ENCODE peak calls at places on chromosomes 3 and 15, in nine cellular contexts. One of them, this sample, is unnamed.

GRCh38 chr3:14921811-14922705 is 25.3 kb upstream of the NR2C2 start:
- DNase-seq in upper lobe of left lung: no peak
- DNase-seq in transverse colon: no peak
- DNase-seq in stomach: peak; percentile 18
- DNase-seq in sigmoid colon: no peak
- DNase-seq in SK-N-SH: no peak
- DNase-seq in suprapubic skin: peak; percentile 63
- DNase-seq in K562: no peak
- DNase-seq in H1: no peak
- DNase-seq in this sample: no peak

GRCh38 chr3:74537164-74537563 is 77.3 kb downstream of the CNTN3 start:
- DNase-seq in suprapubic skin: peak; percentile 55
- DNase-seq in K562: no peak
- DNase-seq in sigmoid colon: no peak
- DNase-seq in H1: no peak
- DNase-seq in transverse colon: no peak
- DNase-seq in upper lobe of left lung: no peak
- DNase-seq in stomach: no peak
- DNase-seq in SK-N-SH: no peak
- DNase-seq in this sample: no peak

GRCh38 chr3:155416500-155417118 is 123.1 kb upstream of the STRIT1 start:
- DNase-seq in stomach: no peak
- DNase-seq in upper lobe of left lung: no peak
- DNase-seq in suprapubic skin: no peak
- DNase-seq in transverse colon: no peak
- DNase-seq in K562: no peak
- DNase-seq in sigmoid colon: no peak
- DNase-seq in H1: no peak
- DNase-seq in SK-N-SH: no peak
- DNase-seq in this sample: peak; percentile 55

GRCh38 chr3:122975163-122975923 is 52.2 kb downstream of the SEMA5B start:
- DNase-seq in suprapubic skin: no peak
- DNase-seq in stomach: no peak
- DNase-seq in SK-N-SH: peak; percentile 78
- DNase-seq in H1: no peak
- DNase-seq in K562: no peak
- DNase-seq in transverse colon: peak; percentile 24
- DNase-seq in sigmoid colon: peak; percentile 89
- DNase-seq in upper lobe of left lung: no peak
- DNase-seq in this sample: no peak

GRCh38 chr3:2354702-2355101 is 256.0 kb downstream of the CNTN4 start:
- DNase-seq in transverse colon: no peak
- DNase-seq in H1: no peak
- DNase-seq in suprapubic skin: no peak
- DNase-seq in upper lobe of left lung: no peak
- DNase-seq in sigmoid colon: no peak
- DNase-seq in stomach: no peak
- DNase-seq in SK-N-SH: peak; percentile 60
- DNase-seq in K562: no peak
- DNase-seq in this sample: peak; percentile 60

GRCh38 chr3:100993309-100993708 is at the start of gene ABI3BP:
- DNase-seq in suprapubic skin: peak; percentile 83
- DNase-seq in sigmoid colon: peak; percentile 93
- DNase-seq in transverse colon: peak; percentile 58
- DNase-seq in stomach: peak; percentile 49
- DNase-seq in upper lobe of left lung: peak; percentile 26
- DNase-seq in K562: peak; percentile 5
- DNase-seq in SK-N-SH: peak; percentile 56
- DNase-seq in H1: no peak
- DNase-seq in this sample: no peak

GRCh38 chr3:185656321-185656840 is 70.3 kb downstream of the SENP2 start:
- DNase-seq in upper lobe of left lung: no peak
- DNase-seq in stomach: no peak
- DNase-seq in K562: no peak
- DNase-seq in SK-N-SH: no peak
- DNase-seq in sigmoid colon: peak; percentile 88
- DNase-seq in suprapubic skin: peak; percentile 83
- DNase-seq in H1: no peak
- DNase-seq in transverse colon: peak; percentile 30
- DNase-seq in this sample: peak; percentile 91

GRCh38 chr3:11624161-11624560 is 19.6 kb downstream of the VGLL4 start:
- DNase-seq in transverse colon: no peak
- DNase-seq in stomach: no peak
- DNase-seq in K562: no peak
- DNase-seq in suprapubic skin: no peak
- DNase-seq in SK-N-SH: no peak
- DNase-seq in H1: no peak
- DNase-seq in sigmoid colon: no peak
- DNase-seq in upper lobe of left lung: no peak
- DNase-seq in this sample: no peak

GRCh38 chr3:123286308-123287023 is 84.7 kb downstream of the SEC22A start:
- DNase-seq in H1: peak; percentile 84
- DNase-seq in suprapubic skin: no peak
- DNase-seq in transverse colon: peak; percentile 21
- DNase-seq in stomach: no peak
- DNase-seq in sigmoid colon: peak; percentile 57
- DNase-seq in SK-N-SH: peak; percentile 68
- DNase-seq in upper lobe of left lung: peak; percentile 63
- DNase-seq in K562: peak; percentile 67
- DNase-seq in this sample: peak; percentile 87

GRCh38 chr15:100115711-100116090 is 226.1 kb downstream of the ADAMTS17 start:
- DNase-seq in sigmoid colon: no peak
- DNase-seq in H1: no peak
- DNase-seq in SK-N-SH: no peak
- DNase-seq in transverse colon: no peak
- DNase-seq in stomach: no peak
- DNase-seq in K562: no peak
- DNase-seq in upper lobe of left lung: no peak
- DNase-seq in suprapubic skin: no peak
- DNase-seq in this sample: no peak

GRCh38 chr3:38583688-38584087 is 65.8 kb downstream of the SCN5A start:
- DNase-seq in K562: no peak
- DNase-seq in transverse colon: peak; percentile 1
- DNase-seq in H1: peak; percentile 27
- DNase-seq in suprapubic skin: no peak
- DNase-seq in stomach: peak; percentile 8
- DNase-seq in sigmoid colon: no peak
- DNase-seq in upper lobe of left lung: no peak
- DNase-seq in SK-N-SH: no peak
- DNase-seq in this sample: peak; percentile 53

GRCh38 chr3:161263057-161263456 is 41.9 kb downstream of the NMD3 start:
- DNase-seq in suprapubic skin: no peak
- DNase-seq in sigmoid colon: peak; percentile 40
- DNase-seq in H1: no peak
- DNase-seq in stomach: no peak
- DNase-seq in SK-N-SH: no peak
- DNase-seq in K562: no peak
- DNase-seq in upper lobe of left lung: no peak
- DNase-seq in transverse colon: no peak
- DNase-seq in this sample: no peak

GRCh38 chr3:119427669-119428068 is 35.7 kb downstream of the TMEM39A start:
- DNase-seq in suprapubic skin: no peak
- DNase-seq in H1: no peak
- DNase-seq in transverse colon: no peak
- DNase-seq in SK-N-SH: no peak
- DNase-seq in K562: no peak
- DNase-seq in sigmoid colon: no peak
- DNase-seq in stomach: no peak
- DNase-seq in upper lobe of left lung: no peak
- DNase-seq in this sample: no peak

GRCh38 chr3:21599890-21600289 is 151.1 kb downstream of the ZNF385D start:
- DNase-seq in suprapubic skin: no peak
- DNase-seq in K562: no peak
- DNase-seq in sigmoid colon: no peak
- DNase-seq in transverse colon: no peak
- DNase-seq in upper lobe of left lung: no peak
- DNase-seq in SK-N-SH: no peak
- DNase-seq in stomach: no peak
- DNase-seq in H1: no peak
- DNase-seq in this sample: no peak

GRCh38 chr3:41450416-41451231 is 251.3 kb downstream of the CTNNB1 start:
- DNase-seq in upper lobe of left lung: no peak
- DNase-seq in transverse colon: peak; percentile 12
- DNase-seq in stomach: no peak
- DNase-seq in sigmoid colon: no peak
- DNase-seq in H1: no peak
- DNase-seq in suprapubic skin: no peak
- DNase-seq in K562: no peak
- DNase-seq in SK-N-SH: no peak
- DNase-seq in this sample: no peak

GRCh38 chr3:175956964-175957363 is 1097.8 kb downstream of the NAALADL2 start:
- DNase-seq in transverse colon: no peak
- DNase-seq in H1: peak; percentile 51
- DNase-seq in K562: no peak
- DNase-seq in sigmoid colon: no peak
- DNase-seq in stomach: no peak
- DNase-seq in suprapubic skin: no peak
- DNase-seq in upper lobe of left lung: no peak
- DNase-seq in SK-N-SH: no peak
- DNase-seq in this sample: no peak
- TF ChIP-seq CTCF in transverse colon: no peak
- TF ChIP-seq CTCF in H1: peak; percentile 53
- TF ChIP-seq CTCF in K562: no peak
- TF ChIP-seq CTCF in sigmoid colon: no peak
- TF ChIP-seq CTCF in stomach: no peak
- TF ChIP-seq CTCF in suprapubic skin: no peak
- TF ChIP-seq CTCF in upper lobe of left lung: no peak
- TF ChIP-seq CTCF in SK-N-SH: no peak
- TF ChIP-seq CTCF in this sample: no peak

GRCh38 chr3:46154300-46154699 is 53.8 kb downstream of the CCR1 start:
- DNase-seq in transverse colon: no peak
- DNase-seq in SK-N-SH: no peak
- DNase-seq in upper lobe of left lung: no peak
- DNase-seq in K562: no peak
- DNase-seq in H1: no peak
- DNase-seq in stomach: no peak
- DNase-seq in suprapubic skin: no peak
- DNase-seq in sigmoid colon: no peak
- DNase-seq in this sample: no peak
- TF ChIP-seq EP300 in transverse colon: no peak
- TF ChIP-seq EP300 in SK-N-SH: no peak
- TF ChIP-seq EP300 in upper lobe of left lung: no peak
- TF ChIP-seq EP300 in K562: no peak
- TF ChIP-seq EP300 in H1: no peak
- TF ChIP-seq EP300 in stomach: no peak
- TF ChIP-seq EP300 in suprapubic skin: no peak
- TF ChIP-seq EP300 in sigmoid colon: no peak
- TF ChIP-seq EP300 in this sample: no peak

GRCh38 chr3:177195941-177196472 is 1.3 kb downstream of the TBL1XR1 start:
- DNase-seq in stomach: no peak
- DNase-seq in H1: no peak
- DNase-seq in suprapubic skin: no peak
- DNase-seq in upper lobe of left lung: no peak
- DNase-seq in sigmoid colon: no peak
- DNase-seq in K562: no peak
- DNase-seq in SK-N-SH: no peak
- DNase-seq in transverse colon: no peak
- DNase-seq in this sample: no peak

GRCh38 chr3:177197934-177198484 is 727 bp upstream of the TBL1XR1 start:
- DNase-seq in sigmoid colon: no peak
- DNase-seq in stomach: no peak
- DNase-seq in SK-N-SH: no peak
- DNase-seq in upper lobe of left lung: no peak
- DNase-seq in transverse colon: no peak
- DNase-seq in H1: no peak
- DNase-seq in suprapubic skin: no peak
- DNase-seq in K562: no peak
- DNase-seq in this sample: no peak

GRCh38 chr3:177197041-177197933 is at the start of gene TBL1XR1:
- DNase-seq in upper lobe of left lung: peak; percentile 97
- DNase-seq in transverse colon: peak; percentile 95
- DNase-seq in H1: peak; percentile 87
- DNase-seq in K562: peak; percentile 95
- DNase-seq in stomach: peak; percentile 95
- DNase-seq in sigmoid colon: peak; percentile 97
- DNase-seq in suprapubic skin: peak; percentile 94
- DNase-seq in SK-N-SH: peak; percentile 93
- DNase-seq in this sample: peak; percentile 98

GRCh38 chr3:177195242-177195940 is 1.9 kb downstream of the TBL1XR1 start:
- DNase-seq in stomach: no peak
- DNase-seq in suprapubic skin: no peak
- DNase-seq in H1: no peak
- DNase-seq in transverse colon: peak; percentile 40
- DNase-seq in upper lobe of left lung: no peak
- DNase-seq in K562: peak; percentile 80
- DNase-seq in sigmoid colon: no peak
- DNase-seq in SK-N-SH: peak; percentile 36
- DNase-seq in this sample: no peak

DNA sequence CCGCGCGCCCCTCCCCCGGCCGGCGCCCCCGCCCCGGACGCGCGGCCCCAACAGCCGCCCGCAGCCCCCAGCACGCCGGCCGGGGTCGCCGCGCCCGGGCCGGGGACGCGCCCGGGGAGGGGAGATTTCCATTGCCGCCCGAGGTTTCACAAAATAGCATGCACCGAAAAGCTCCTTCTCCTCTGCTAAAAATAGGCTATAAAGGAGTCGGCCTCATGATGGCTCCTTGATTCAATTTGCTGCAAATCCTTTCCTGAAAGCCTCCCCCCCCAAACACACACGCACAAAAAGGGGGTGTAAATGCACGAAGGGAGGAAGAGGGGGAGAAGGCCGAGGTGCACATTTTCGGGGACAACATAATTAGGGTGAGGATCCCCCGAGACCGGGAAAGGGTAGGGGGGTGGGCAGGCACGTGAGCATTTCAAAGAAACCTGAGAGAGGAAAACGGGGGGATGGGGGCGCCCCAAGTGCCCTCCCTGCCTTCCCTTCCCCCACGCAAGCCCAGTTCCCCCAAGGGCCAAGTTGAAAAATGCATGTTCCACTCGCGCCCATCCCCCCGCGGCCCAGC is 725 bp downstream of the TBL1XR1 start:
- DNase-seq in sigmoid colon: peak; percentile 71
- DNase-seq in K562: peak; percentile 59
- DNase-seq in suprapubic skin: peak; percentile 74
- DNase-seq in SK-N-SH: peak; percentile 79
- DNase-seq in upper lobe of left lung: peak; percentile 89
- DNase-seq in H1: peak; percentile 55
- DNase-seq in stomach: peak; percentile 35
- DNase-seq in transverse colon: peak; percentile 44
- DNase-seq in this sample: no peak
- TF ChIP-seq POLR2AphosphoS5 in sigmoid colon: no peak
- TF ChIP-seq POLR2AphosphoS5 in K562: no peak
- TF ChIP-seq POLR2AphosphoS5 in suprapubic skin: no peak
- TF ChIP-seq POLR2AphosphoS5 in SK-N-SH: no peak
- TF ChIP-seq POLR2AphosphoS5 in upper lobe of left lung: no peak
- TF ChIP-seq POLR2AphosphoS5 in H1: no peak
- TF ChIP-seq POLR2AphosphoS5 in stomach: no peak
- TF ChIP-seq POLR2AphosphoS5 in transverse colon: no peak
- TF ChIP-seq POLR2AphosphoS5 in this sample: no peak

DNA sequence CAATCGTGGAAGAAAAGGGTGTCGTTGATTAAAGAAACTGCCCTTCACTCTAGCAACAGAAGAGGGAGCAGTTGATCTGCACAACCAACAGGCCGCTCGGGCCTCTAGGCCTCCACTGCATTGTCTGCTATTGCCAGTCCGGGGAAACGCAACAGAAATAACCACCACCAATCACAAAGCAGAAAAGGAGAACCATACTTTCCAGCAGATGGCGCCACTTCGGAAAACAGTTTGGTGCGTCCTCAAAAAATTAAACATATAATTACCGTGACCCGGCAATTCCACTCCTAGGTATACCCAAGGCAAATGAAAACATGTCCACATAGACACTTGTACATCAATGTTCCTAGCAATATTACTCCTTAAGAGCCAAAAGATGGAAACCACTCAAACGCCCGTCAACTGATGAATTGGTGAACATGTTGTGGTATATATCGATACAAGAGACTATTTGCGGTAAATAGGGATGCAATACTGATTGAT is 154.1 kb downstream of the TJP1 start:
- DNase-seq in sigmoid colon: peak; percentile 76
- DNase-seq in K562: peak; percentile 84
- DNase-seq in suprapubic skin: no peak
- DNase-seq in stomach: peak; percentile 85
- DNase-seq in transverse colon: peak; percentile 83
- DNase-seq in H1: peak; percentile 83
- DNase-seq in upper lobe of left lung: no peak
- DNase-seq in SK-N-SH: peak; percentile 82
- DNase-seq in this sample: no peak
- TF ChIP-seq CTCF in sigmoid colon: peak; percentile 50
- TF ChIP-seq CTCF in K562: peak; percentile 97
- TF ChIP-seq CTCF in suprapubic skin: peak; percentile 1
- TF ChIP-seq CTCF in stomach: peak; percentile 68
- TF ChIP-seq CTCF in transverse colon: peak; percentile 96
- TF ChIP-seq CTCF in H1: peak; percentile 89
- TF ChIP-seq CTCF in upper lobe of left lung: peak; percentile 90
- TF ChIP-seq CTCF in SK-N-SH: peak; percentile 97
- TF ChIP-seq CTCF in this sample: peak; percentile 61

This sample was measured in esophagus muscularis mucosa.